ENCODE peak calls at places on chromosomes 4 and X, in ten cellular contexts. P is tibial artery; A is HCT116; R is fibroblast of lung; H is prostate gland; O is heart right ventricle; K is CD8-positive, alpha-beta T cell; C is A549; V is pancreas; M is psoas muscle. Y is an unnamed sample. For H3K4me1, the result is how much of the 10 kb centered on the place peaks cover.

GRCh38 chrX:133287860-133288259 is 69.7 kb upstream of the TFDP3 start:
- DNase-seq in P (no peak), A (no peak), R (no peak), H (no peak), O (no peak), K (no peak), C (no peak), V (no peak), M (no peak), Y (no peak)

GRCh38 chr4:158572608-158573007 is 50.9 kb downstream of the RXFP1 start:
- DNase-seq in P (no peak), A (no peak), R (no peak), H (no peak), O (no peak), K (no peak), C (no peak), V (no peak), M (no peak), Y (no peak)

GRCh38 chr4:57040510-57040909 is 61.8 kb downstream of the POLR2B start:
- DNase-seq in P (no peak), A (no peak), R (no peak), H (no peak), O (no peak), K (no peak), C (no peak), V (no peak), M (no peak), Y (no peak)

GRCh38 chr4:95183656-95184408 is 364.9 kb downstream of the UNC5C start:
- DNase-seq in P (no peak), A (no peak), R (no peak), H (no peak), O (no peak), K (no peak), C (no peak), V (no peak), M (no peak), Y (no peak)

GRCh38 chr4:95181446-95182306 is 367.1 kb downstream of the UNC5C start:
- DNase-seq in P (no peak), A (no peak), R (peak), H (no peak), O (no peak), K (no peak), C (no peak), V (no peak), M (no peak), Y (no peak)

GRCh38 chrX:27966955-27967354 is 14.3 kb downstream of the DCAF8L1 start:
- DNase-seq in P (no peak), A (no peak), R (peak), H (no peak), O (no peak), K (no peak), C (peak), V (no peak), M (no peak), Y (no peak)

GRCh38 chrX:9273744-9274143 is 191.1 kb upstream of the TBL1X start:
- DNase-seq in P (no peak), A (no peak), R (no peak), H (no peak), O (no peak), K (no peak), C (no peak), V (no peak), M (no peak), Y (no peak)

GRCh38 chrX:31301941-31302340 is 230.1 kb upstream of the FTHL17 start:
- DNase-seq in P (no peak), A (no peak), R (no peak), H (no peak), O (no peak), K (no peak), C (no peak), V (no peak), M (no peak), Y (no peak)

GRCh38 chr4:22634541-22635181 is 58.1 kb upstream of the GBA3 start:
- DNase-seq in P (no peak), A (no peak), R (no peak), H (no peak), O (no peak), K (no peak), C (no peak), V (no peak), M (no peak), Y (no peak)

GRCh38 chrX:110713666-110714065 is 82.0 kb downstream of the CHRDL1 start:
- DNase-seq in P (no peak), A (no peak), R (no peak), H (no peak), O (no peak), K (no peak), C (no peak), V (no peak), M (no peak), Y (no peak)

GRCh38 chr4:142446965-142447474 is 399.1 kb downstream of the INPP4B start:
- DNase-seq in P (no peak), A (no peak), R (no peak), H (no peak), O (no peak), K (no peak), C (no peak), V (no peak), M (no peak), Y (no peak)

GRCh38 chr4:123421227-123421941 is 24.8 kb downstream of the SPRY1 start:
- DNase-seq in P (no peak), A (no peak), R (no peak), H (no peak), O (no peak), K (no peak), C (no peak), V (no peak), M (no peak), Y (peak)

GRCh38 chr4:123418486-123418931 is 21.9 kb downstream of the SPRY1 start:
- DNase-seq in P (no peak), A (no peak), R (peak), H (peak), O (peak), K (no peak), C (no peak), V (no peak), M (no peak), Y (no peak)

GRCh38 chr4:123417813-123418212 is 21.2 kb downstream of the SPRY1 start:
- DNase-seq in P (no peak), A (no peak), R (no peak), H (no peak), O (no peak), K (no peak), C (no peak), V (no peak), M (no peak), Y (no peak)

GRCh38 chr4:123421942-123422781 is 25.6 kb downstream of the SPRY1 start:
- DNase-seq in P (no peak), A (no peak), R (no peak), H (no peak), O (no peak), K (no peak), C (no peak), V (no peak), M (no peak), Y (no peak)

GRCh38 chr4:123419885-123420743 is 23.5 kb downstream of the SPRY1 start:
- DNase-seq in P (no peak), A (no peak), R (no peak), H (no peak), O (no peak), K (no peak), C (no peak), V (no peak), M (no peak), Y (no peak)
- H3K4me3 ChIP-seq in P (no peak), A (no peak), R (no peak), H (no peak), O (no peak), K (no peak), C (no peak), V (no peak), M (no peak), Y (no peak)

GRCh38 chrX:41705680-41706374 is 17.1 kb downstream of the GPR34 start:
- DNase-seq in P (no peak), A (no peak), R (no peak), H (no peak), O (no peak), K (no peak), C (no peak), V (no peak), M (no peak), Y (no peak)
- H3K27ac ChIP-seq in P (peak), A (no peak), R (no peak), H (no peak), O (no peak), K (no peak), C (no peak), V (no peak), M (no peak), Y (no peak)

GRCh38 chr4:38683265-38683664 is 19.3 kb downstream of the KLF3 start:
- DNase-seq in P (no peak), A (no peak), R (no peak), H (no peak), O (no peak), K (no peak), C (no peak), V (no peak), M (no peak), Y (no peak)
- H3K4me1 ChIP-seq in P (half or more), A (under half), R (under half), H (under half), O (under half), K (half or more), C (under half), V (under half), M (under half), Y (half or more)

GRCh38 chrX:48920713-48921104 is 1.9 kb upstream of the PIM2 start:
- DNase-seq in P (no peak), A (no peak), R (no peak), H (no peak), O (no peak), K (no peak), C (no peak), V (no peak), M (no peak), Y (no peak)

GRCh38 chrX:48918303-48918643 is 551 bp downstream of the PIM2 start:
- DNase-seq in P (no peak), A (no peak), R (no peak), H (no peak), O (no peak), K (no peak), C (no peak), V (no peak), M (no peak), Y (no peak)

GRCh38 chrX:48918644-48919340 is at the start of gene PIM2:
- DNase-seq in P (peak), A (peak), R (peak), H (peak), O (peak), K (peak), C (peak), V (peak), M (peak), Y (peak)

GRCh38 chrX:48919947-48920712 is 1.3 kb upstream of the PIM2 start:
- DNase-seq in P (no peak), A (no peak), R (no peak), H (no peak), O (no peak), K (peak), C (no peak), V (no peak), M (no peak), Y (no peak)

GRCh38 chrX:48919360-48919821 is 567 bp upstream of the PIM2 start:
- DNase-seq in P (no peak), A (no peak), R (no peak), H (no peak), O (no peak), K (peak), C (no peak), V (peak), M (no peak), Y (no peak)
- H3K4me3 ChIP-seq in P (peak), A (peak), R (peak), H (peak), O (peak), K (peak), C (peak), V (no peak), M (peak), Y (peak)

GRCh38 chr4:186878203-186878800 is 154.6 kb upstream of the FAT1 start:
- DNase-seq in P (no peak), A (no peak), R (no peak), H (no peak), O (no peak), K (no peak), C (no peak), V (no peak), M (no peak), Y (no peak)
- H3K27ac ChIP-seq in P (no peak), A (no peak), R (no peak), H (no peak), O (no peak), K (no peak), C (no peak), V (no peak), M (no peak), Y (no peak)